ENCODE peak calls at places on chromosomes 6 and 20, in seven cellular contexts. S, M, T, H, D, R and G are unnamed samples. For H3K4me1, the result is how much of the 10 kb centered on the place peaks cover.

GRCh38 chr20:2022163-2022562 is 28.3 kb upstream of the PDYN start:
- DNase-seq in S (no peak), M (no peak), T (no peak), H (no peak), D (no peak), R (no peak), G (no peak)

GRCh38 chr6:155530219-155530834 is 74.7 kb upstream of the NOX3 start:
- DNase-seq in S (no peak), M (no peak), T (peak), H (no peak), D (peak), R (no peak), G (no peak)

GRCh38 chr20:24439737-24440136 is 29.7 kb upstream of the SYNDIG1 start:
- DNase-seq in S (no peak), M (no peak), T (no peak), H (no peak), D (no peak), R (no peak), G (no peak)

GRCh38 chr20:22562620-22563019 is 21.8 kb downstream of the FOXA2 start:
- DNase-seq in S (no peak), M (no peak), T (no peak), H (no peak), D (no peak), R (no peak), G (no peak)

GRCh38 chr20:52105045-52105572 is 86.5 kb downstream of the ZFP64 start:
- DNase-seq in S (no peak), M (no peak), T (no peak), H (no peak), D (peak), R (no peak), G (peak)

GRCh38 chr6:18368277-18369105 is 18.7 kb upstream of the RNF144B start:
- DNase-seq in S (no peak), M (no peak), T (no peak), H (no peak), D (no peak), R (no peak), G (no peak)

GRCh38 chr6:160128879-160129516 is 7.4 kb downstream of the SLC22A1 start:
- DNase-seq in S (no peak), M (no peak), T (no peak), H (no peak), D (no peak), R (no peak), G (no peak)

GRCh38 chr20:19644085-19644484 is 114.0 kb upstream of the RIN2 start:
- DNase-seq in S (no peak), M (no peak), T (no peak), H (no peak), D (no peak), R (no peak), G (no peak)

GRCh38 chr6:11210386-11211138 is 21.9 kb downstream of the NEDD9 start:
- DNase-seq in S (no peak), M (no peak), T (no peak), H (no peak), D (no peak), R (no peak), G (no peak)

GRCh38 chr6:85977661-85978060 is 335.0 kb upstream of the SYNCRIP start:
- DNase-seq in S (no peak), M (no peak), T (no peak), H (no peak), D (no peak), R (no peak), G (no peak)

DNA sequence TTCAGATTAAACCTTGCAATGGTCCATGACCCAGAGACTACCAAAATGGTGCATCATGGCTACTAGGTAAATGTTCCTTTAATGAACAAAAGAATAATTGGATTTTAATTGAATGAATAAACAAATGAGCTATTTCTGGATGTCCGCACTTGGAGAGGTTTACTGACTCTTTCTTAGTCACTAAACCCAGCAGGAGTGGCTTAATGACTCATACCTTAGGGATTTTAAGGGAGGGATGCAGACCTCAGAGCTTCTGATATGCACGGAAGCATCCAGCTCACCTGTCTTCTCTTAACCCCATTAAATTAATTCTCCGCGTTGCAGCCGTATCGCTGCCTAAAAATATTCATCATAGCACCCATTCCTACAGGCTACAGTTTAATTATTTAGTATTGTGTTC is 970.0 kb upstream of the SLC35B3 start:
- DNase-seq in S (no peak), M (peak), T (no peak), H (no peak), D (peak), R (no peak), G (no peak)
- H3K4me1 ChIP-seq in S (under half), M (under half), T (under half), H (under half), D (under half), R (under half), G (under half)

DNA sequence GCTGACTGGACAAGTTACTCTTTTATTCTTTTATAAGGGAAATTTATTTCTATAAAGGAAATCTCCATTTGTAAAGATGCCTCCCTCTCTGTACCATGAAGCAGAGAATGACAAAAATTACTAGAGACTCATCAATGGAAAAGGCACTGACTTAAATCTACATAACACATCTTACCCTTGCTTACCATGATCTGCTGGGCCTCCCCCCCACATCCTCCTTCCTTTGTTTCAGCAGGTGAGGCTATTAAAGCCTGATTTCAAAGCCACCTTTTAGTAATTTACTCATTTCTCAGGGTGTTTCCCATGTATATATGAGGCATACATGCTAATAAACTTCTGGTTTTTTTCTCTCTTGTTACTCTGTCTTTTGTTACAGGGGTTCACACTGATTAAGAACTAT is 130.2 kb upstream of the HDDC2 start:
- DNase-seq in S (no peak), M (no peak), T (no peak), H (no peak), D (no peak), R (no peak), G (no peak)
- H3K4me1 ChIP-seq in S (under half), M (under half), T (under half), H (under half), D (under half), R (under half), G (under half)

DNA sequence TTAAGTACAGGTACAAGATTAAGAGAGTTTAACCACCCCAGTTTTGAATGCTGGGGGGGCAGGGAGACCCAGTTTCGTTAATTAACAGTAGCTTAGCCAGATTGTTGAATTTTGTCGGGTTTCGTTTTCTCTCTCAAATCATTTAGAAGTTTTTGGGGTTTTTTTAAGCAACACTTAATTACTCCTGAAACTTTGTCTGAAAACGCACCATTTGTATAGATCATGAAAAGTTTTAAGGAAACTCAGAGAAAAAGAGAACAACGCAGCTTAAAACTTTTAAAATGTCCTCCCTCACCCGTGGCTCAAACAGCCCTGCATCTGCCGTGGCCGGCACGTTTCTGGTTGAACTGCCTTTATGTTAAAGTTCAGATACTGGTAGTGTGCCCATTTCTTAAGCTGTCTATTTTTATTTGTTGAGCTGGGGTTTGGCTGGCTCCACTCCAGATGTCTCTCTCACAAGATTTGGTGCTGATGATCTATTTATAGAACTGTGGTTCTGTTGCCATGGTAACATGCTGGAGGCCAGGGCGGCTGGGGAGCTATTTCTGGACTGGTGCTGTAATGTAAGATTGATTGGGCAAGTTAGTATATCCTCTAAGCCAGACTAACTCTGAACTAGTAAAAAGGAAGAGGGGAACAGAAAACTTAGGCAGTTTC is 55.1 kb downstream of the GNAS start:
- DNase-seq in S (no peak), M (no peak), T (peak), H (peak), D (peak), R (peak), G (peak)
- H3K4me1 ChIP-seq in S (under half), M (under half), T (under half), H (under half), D (under half), R (under half), G (under half)

GRCh38 chr20:17659801-17660200 is 22.2 kb downstream of the RRBP1 start:
- DNase-seq in S (no peak), M (no peak), T (no peak), H (no peak), D (no peak), R (no peak), G (peak)
- H3K4me1 ChIP-seq in S (under half), M (under half), T (under half), H (under half), D (half or more), R (under half), G (under half)

DNA sequence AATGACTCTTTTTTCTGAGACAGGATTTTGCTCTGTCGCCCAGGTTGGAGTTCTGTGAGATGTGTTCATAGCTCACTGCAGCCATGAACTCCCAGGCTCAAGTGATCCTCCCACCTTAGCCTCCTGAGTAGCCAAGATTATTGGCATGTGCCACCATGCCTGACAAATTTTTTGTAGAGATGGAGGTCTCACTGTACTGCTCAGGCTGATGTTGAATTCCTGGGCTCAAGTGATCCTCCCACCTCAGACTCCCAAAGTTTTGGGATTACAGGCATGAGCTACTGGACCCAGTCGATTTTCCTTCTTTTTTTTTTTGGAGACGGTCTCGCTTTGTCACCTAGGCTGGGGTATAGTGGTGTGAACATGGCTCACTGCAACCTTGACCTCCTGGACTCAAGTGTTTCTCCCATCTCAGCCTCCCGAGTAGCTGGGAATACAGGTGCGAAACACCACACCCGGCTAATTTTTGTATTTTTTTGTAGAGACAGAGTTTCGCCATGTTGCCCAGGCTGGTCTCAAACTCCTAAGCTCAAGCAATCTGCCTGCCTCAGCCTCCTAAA is 24.3 kb downstream of the BCL2L1 start:
- DNase-seq in S (no peak), M (no peak), T (no peak), H (no peak), D (no peak), R (no peak), G (no peak)
- H3K4me1 ChIP-seq in S (half or more), M (under half), T (under half), H (half or more), D (under half), R (under half), G (half or more)

DNA sequence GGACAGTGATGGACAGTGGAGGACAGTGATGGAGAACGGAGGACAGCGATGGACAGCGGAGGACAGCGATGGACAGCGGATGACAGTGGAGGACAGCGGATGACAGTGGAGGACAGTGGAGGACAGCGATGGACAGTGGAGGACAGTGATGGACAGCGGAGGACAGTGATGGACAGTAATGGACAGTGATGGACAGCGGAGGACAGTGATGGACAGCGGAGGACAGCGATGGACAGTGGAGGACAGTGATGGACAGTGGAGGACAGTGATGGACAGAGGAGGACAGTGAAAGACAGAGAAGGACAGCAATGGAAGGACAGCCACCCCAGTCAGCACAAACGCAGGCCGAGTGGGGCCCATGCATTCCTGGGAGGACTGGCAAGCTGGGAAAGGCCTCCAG is 3.4 kb upstream of the NKAIN4 start:
- DNase-seq in S (no peak), M (no peak), T (no peak), H (no peak), D (no peak), R (no peak), G (no peak)
- H3K4me1 ChIP-seq in S (under half), M (under half), T (under half), H (under half), D (under half), R (under half), G (under half)

DNA sequence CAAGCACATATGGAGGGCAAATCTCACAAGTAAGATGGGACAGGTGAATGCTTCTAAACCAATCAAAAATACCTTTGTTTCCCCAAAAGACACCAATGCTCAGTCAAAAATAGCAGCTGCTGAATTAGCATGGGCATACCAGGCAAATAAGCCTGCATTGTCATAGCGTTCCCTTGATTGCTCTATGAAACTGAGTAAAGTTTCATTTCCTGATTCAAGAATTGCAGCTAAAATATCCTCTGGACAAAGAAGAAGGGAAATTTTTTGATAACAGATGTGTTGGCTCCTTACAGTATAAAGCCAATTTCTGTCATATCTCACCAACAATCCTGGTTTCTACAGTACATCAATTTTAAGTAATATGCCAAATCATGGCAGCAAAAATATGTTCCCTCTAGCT is 3.3 kb upstream of the TMEM14A start:
- DNase-seq in S (no peak), M (no peak), T (no peak), H (no peak), D (no peak), R (no peak), G (no peak)
- H3K4me1 ChIP-seq in S (under half), M (under half), T (under half), H (under half), D (under half), R (under half), G (under half)

GRCh38 chr20:58446264-58446937 is 57.4 kb downstream of the VAPB start:
- DNase-seq in S (no peak), M (no peak), T (no peak), H (no peak), D (no peak), R (no peak), G (peak)
- H3K4me1 ChIP-seq in S (under half), M (under half), T (under half), H (under half), D (under half), R (under half), G (under half)